ENCODE peak calls at places on chromosome 1, in nine cellular contexts. J, I, O, M, L, B, A, S and Q are unnamed samples.

GRCh38 chr1:59016390-59016789 is 232.5 kb upstream of the JUN start:
- DNase-seq in J (no peak), I (no peak), O (no peak), M (no peak), L (no peak), B (no peak), A (no peak), S (no peak), Q (no peak)

GRCh38 chr1:167109125-167109524 is 15.2 kb downstream of the STYXL2 start:
- DNase-seq in J (no peak), I (no peak), O (no peak), M (no peak), L (no peak), B (no peak), A (no peak), S (no peak), Q (no peak)

GRCh38 chr1:66778266-66778665 is 22.8 kb downstream of the INSL5 start:
- DNase-seq in J (no peak), I (no peak), O (no peak), M (no peak), L (no peak), B (no peak), A (peak; percentile 4), S (no peak), Q (no peak)

GRCh38 chr1:179926494-179927205 is 28.0 kb upstream of the CEP350 start:
- DNase-seq in J (no peak), I (no peak), O (no peak), M (no peak), L (peak; percentile 80), B (peak; percentile 88), A (peak; percentile 84), S (no peak), Q (no peak)

GRCh38 chr1:53069663-53070327 is 7.8 kb downstream of the PODN start:
- DNase-seq in J (no peak), I (no peak), O (no peak), M (no peak), L (no peak), B (no peak), A (no peak), S (no peak), Q (no peak)

GRCh38 chr1:196467230-196467629 is 141.0 kb downstream of the KCNT2 start:
- DNase-seq in J (no peak), I (no peak), O (no peak), M (no peak), L (peak; percentile 38), B (peak; percentile 9), A (no peak), S (no peak), Q (no peak)

GRCh38 chr1:171344473-171344820 is 30.5 kb downstream of the FMO4 start:
- DNase-seq in J (no peak), I (no peak), O (no peak), M (no peak), L (no peak), B (no peak), A (peak; percentile 62), S (no peak), Q (no peak)

GRCh38 chr1:66265796-66266195 is 268.2 kb upstream of the SGIP1 start:
- DNase-seq in J (no peak), I (no peak), O (no peak), M (no peak), L (no peak), B (peak; percentile 49), A (no peak), S (no peak), Q (no peak)